ENCODE peak calls at places on chromosomes 5 and 9, in eight cellular contexts. I, D, X, F, L, R, J and Z are unnamed samples.

GRCh38 chr5:136087961-136088871 is 44.4 kb upstream of the SMAD5 start:
- DNase-seq in I (no peak), D (no peak), X (no peak), F (peak), L (peak), R (no peak), J (peak), Z (peak)

GRCh38 chr9:38186372-38187115 is 117.5 kb upstream of the SHB start:
- DNase-seq in I (peak), D (peak), X (no peak), F (peak), L (no peak), R (no peak), J (no peak), Z (peak)

GRCh38 chr5:73816656-73817420 is 190.8 kb downstream of the ARHGEF28 start:
- DNase-seq in I (no peak), D (peak), X (no peak), F (peak), L (peak), R (no peak), J (no peak), Z (peak)

GRCh38 chr5:34577267-34577666 is 78.9 kb upstream of the RAI14 start:
- DNase-seq in I (no peak), D (no peak), X (no peak), F (no peak), L (no peak), R (no peak), J (no peak), Z (no peak)

GRCh38 chr9:80789831-80790230 is 899.5 kb downstream of the TLE1 start:
- DNase-seq in I (no peak), D (peak), X (no peak), F (no peak), L (no peak), R (no peak), J (no peak), Z (no peak)

GRCh38 chr5:36692791-36693763 is 86.7 kb downstream of the SLC1A3 start:
- DNase-seq in I (peak), D (peak), X (no peak), F (peak), L (peak), R (peak), J (peak), Z (peak)

GRCh38 chr9:694499-695154 is 146.9 kb upstream of the DMRT1 start:
- DNase-seq in I (peak), D (peak), X (peak), F (peak), L (peak), R (no peak), J (no peak), Z (peak)

GRCh38 chr5:34622046-34622435 is 34.1 kb upstream of the RAI14 start:
- DNase-seq in I (no peak), D (peak), X (no peak), F (no peak), L (peak), R (no peak), J (no peak), Z (peak)

GRCh38 chr5:368162-369084 is 46.9 kb downstream of the AHRR start:
- DNase-seq in I (no peak), D (peak), X (no peak), F (peak), L (peak), R (peak), J (peak), Z (peak)

GRCh38 chr9:76729116-76729515 is 35.1 kb upstream of the PCA3 start:
- DNase-seq in I (no peak), D (no peak), X (no peak), F (no peak), L (no peak), R (no peak), J (no peak), Z (no peak)

GRCh38 chr9:35112257-35113020 is 3.2 kb downstream of the ATOSB start:
- DNase-seq in I (peak), D (peak), X (no peak), F (peak), L (peak), R (no peak), J (no peak), Z (peak)

GRCh38 chr5:149005077-149005892 is 57.6 kb downstream of the SH3TC2 start:
- DNase-seq in I (peak), D (no peak), X (no peak), F (peak), L (peak), R (no peak), J (no peak), Z (peak)

GRCh38 chr5:149004559-149004958 is 58.3 kb downstream of the SH3TC2 start:
- DNase-seq in I (no peak), D (no peak), X (no peak), F (no peak), L (no peak), R (no peak), J (no peak), Z (no peak)

GRCh38 chr5:149001154-149001553 is 61.7 kb downstream of the SH3TC2 start:
- DNase-seq in I (peak), D (no peak), X (no peak), F (peak), L (no peak), R (no peak), J (no peak), Z (peak)

GRCh38 chr5:149002053-149002452 is 60.8 kb downstream of the SH3TC2 start:
- DNase-seq in I (peak), D (peak), X (peak), F (peak), L (peak), R (no peak), J (no peak), Z (peak)

GRCh38 chr5:149002761-149003689 is 59.8 kb downstream of the SH3TC2 start:
- DNase-seq in I (peak), D (peak), X (no peak), F (peak), L (peak), R (no peak), J (no peak), Z (peak)
- H3K4me3 ChIP-seq in I (peak), D (no peak), X (no peak), F (no peak), L (no peak), R (no peak), J (no peak), Z (no peak)

GRCh38 chr5:11602298-11602697 is 301.9 kb downstream of the CTNND2 start:
- DNase-seq in I (peak), D (no peak), X (no peak), F (no peak), L (no peak), R (no peak), J (no peak), Z (no peak)
- TF ChIP-seq CTCF in I (peak), D (no peak), X (no peak), F (no peak), L (no peak), R (no peak), J (no peak), Z (no peak)

DNA sequence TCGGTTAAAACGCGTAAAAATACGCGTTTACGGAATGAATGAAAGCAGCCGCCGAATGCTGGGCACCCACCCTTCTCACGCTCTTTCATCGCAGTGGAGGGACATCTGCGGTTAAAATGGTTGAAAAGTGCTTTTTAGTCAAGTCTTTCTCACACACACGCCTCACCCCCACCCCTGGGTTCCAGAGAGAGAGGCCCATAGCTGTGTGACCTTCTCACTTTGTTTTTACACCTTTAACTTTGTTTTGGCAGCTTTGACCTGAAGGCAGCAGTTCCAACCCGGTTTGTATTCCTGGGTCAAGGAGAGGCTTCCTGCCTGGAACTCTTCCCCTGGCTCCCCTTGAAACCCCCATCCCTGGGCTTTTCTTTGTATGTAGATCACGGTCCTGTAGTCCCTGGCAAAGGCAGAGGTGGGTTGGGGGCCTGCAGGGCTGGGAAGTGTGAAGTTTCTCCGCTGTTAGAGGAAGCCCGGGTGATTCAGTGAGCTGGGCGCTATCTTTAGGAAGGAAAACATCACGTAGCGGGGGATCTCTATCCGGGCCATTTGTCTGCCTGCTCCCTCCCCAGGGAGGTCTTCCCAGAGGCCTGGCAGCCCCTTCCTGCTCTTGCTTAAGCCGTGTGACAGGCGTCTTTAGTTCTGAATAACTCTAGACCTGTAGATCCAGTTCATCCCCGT is 29.6 kb downstream of the SPRY4 start:
- DNase-seq in I (no peak), D (peak), X (no peak), F (peak), L (peak), R (no peak), J (peak), Z (peak)
- H3K4me3 ChIP-seq in I (no peak), D (no peak), X (no peak), F (no peak), L (no peak), R (no peak), J (no peak), Z (no peak)

DNA sequence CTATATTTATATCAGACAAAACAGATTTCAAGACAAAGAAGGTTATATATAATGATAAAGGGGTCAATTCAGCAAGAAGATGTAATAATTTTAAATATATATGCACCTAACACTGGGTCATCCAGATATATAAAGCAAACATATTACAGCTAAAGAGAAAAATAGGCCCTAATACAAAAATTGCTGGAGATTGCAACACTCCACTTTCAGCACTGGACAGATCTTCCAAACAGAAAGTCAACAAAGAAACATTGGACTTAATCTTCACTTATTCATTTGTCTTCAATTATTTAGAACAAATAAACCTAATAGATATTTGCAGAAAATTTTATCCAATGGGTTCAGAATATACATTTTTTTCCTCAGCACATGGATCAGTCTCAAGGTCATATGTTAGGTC is 45.8 kb downstream of the MEIKIN start:
- DNase-seq in I (no peak), D (no peak), X (no peak), F (peak), L (peak), R (no peak), J (no peak), Z (peak)
- TF ChIP-seq CTCF in I (no peak), D (no peak), X (no peak), F (no peak), L (no peak), R (no peak), J (no peak), Z (no peak)

GRCh38 chr9:135919318-135919717 is 12.0 kb upstream of the CAMSAP1 start:
- DNase-seq in I (no peak), D (no peak), X (no peak), F (no peak), L (no peak), R (no peak), J (no peak), Z (no peak)

GRCh38 chr9:135914921-135915320 is 7.6 kb upstream of the CAMSAP1 start:
- DNase-seq in I (peak), D (peak), X (no peak), F (peak), L (no peak), R (no peak), J (no peak), Z (no peak)

GRCh38 chr9:135920256-135920930 is 13.0 kb upstream of the CAMSAP1 start:
- DNase-seq in I (no peak), D (no peak), X (no peak), F (no peak), L (no peak), R (no peak), J (no peak), Z (no peak)

GRCh38 chr9:135920973-135921585 is 13.7 kb upstream of the CAMSAP1 start:
- DNase-seq in I (no peak), D (no peak), X (no peak), F (no peak), L (no peak), R (no peak), J (no peak), Z (no peak)

DNA sequence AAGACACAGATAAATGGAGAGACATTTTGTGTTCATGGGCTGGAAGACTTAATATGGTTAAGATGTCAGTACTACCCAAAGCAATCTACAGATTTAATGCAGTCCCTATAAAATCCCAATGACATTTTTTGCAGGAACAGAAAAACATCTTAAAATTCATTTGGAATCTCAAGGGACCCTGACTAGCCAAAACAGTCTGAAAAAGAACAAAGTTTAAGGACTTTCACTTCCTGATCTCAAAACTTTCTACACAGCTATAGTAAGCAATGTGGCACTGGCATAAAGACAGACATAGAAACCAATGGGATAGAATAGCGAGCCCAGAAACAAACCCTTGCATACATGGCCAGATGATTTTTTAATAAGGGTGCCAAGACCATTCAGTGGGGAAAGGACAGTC is 9.7 kb upstream of the CAMSAP1 start:
- DNase-seq in I (no peak), D (no peak), X (no peak), F (no peak), L (no peak), R (no peak), J (no peak), Z (no peak)
- H3K4me3 ChIP-seq in I (no peak), D (no peak), X (no peak), F (no peak), L (no peak), R (no peak), J (no peak), Z (no peak)

GRCh38 chr9:133030317-133031129 is at the start of gene GTF3C5:
- DNase-seq in I (peak), D (peak), X (peak), F (peak), L (peak), R (peak), J (peak), Z (peak)
- TF ChIP-seq CTCF in I (no peak), D (no peak), X (no peak), F (no peak), L (no peak), R (no peak), J (no peak), Z (no peak)

DNA sequence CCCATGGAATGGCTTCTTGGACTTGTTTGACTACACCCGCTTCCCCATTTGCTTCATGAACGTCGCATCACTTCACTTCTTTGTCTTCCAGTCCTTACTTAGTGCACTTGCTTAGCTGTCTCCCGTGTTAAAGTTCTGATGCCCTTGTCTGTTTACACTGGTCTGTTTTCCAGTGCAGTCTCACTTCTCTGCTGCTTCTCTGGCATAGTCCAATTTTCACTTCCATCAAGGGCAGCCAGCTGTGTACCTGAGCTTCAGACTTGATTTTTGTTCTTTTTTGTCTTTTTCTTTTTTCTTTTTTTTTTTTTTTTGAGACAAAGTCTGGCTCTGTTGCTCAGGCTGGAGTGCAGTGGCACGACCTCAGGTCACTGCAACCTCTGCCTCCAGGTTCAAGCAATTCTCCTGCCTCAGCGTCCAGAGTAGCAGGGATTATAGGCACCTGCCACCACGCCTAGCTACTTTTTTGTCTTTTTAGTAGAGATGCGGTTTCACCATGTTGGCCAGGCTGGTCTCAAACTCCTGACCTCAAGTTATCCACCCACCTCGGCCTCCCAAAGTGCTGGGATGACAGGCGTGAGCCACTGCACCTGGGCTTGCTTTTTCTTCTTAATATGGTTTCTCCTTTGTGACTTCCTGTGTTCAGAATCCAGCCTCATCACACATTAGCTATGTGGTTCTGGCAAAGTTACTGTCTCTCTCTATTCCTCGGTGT is 75.4 kb downstream of the LRRC70 start:
- DNase-seq in I (no peak), D (no peak), X (no peak), F (no peak), L (no peak), R (no peak), J (no peak), Z (no peak)
- H3K4me3 ChIP-seq in I (no peak), D (no peak), X (no peak), F (no peak), L (no peak), R (no peak), J (no peak), Z (no peak)

GRCh38 chr9:134439368-134439784 is 113.1 kb downstream of the RXRA start:
- DNase-seq in I (no peak), D (no peak), X (no peak), F (no peak), L (no peak), R (no peak), J (no peak), Z (no peak)

GRCh38 chr9:134437417-134438203 is 111.4 kb downstream of the RXRA start:
- DNase-seq in I (no peak), D (no peak), X (no peak), F (no peak), L (no peak), R (no peak), J (no peak), Z (no peak)

GRCh38 chr9:134436926-134437325 is 110.7 kb downstream of the RXRA start:
- DNase-seq in I (no peak), D (no peak), X (no peak), F (no peak), L (no peak), R (no peak), J (no peak), Z (no peak)

GRCh38 chr9:134436356-134436717 is 110.1 kb downstream of the RXRA start:
- DNase-seq in I (no peak), D (no peak), X (no peak), F (no peak), L (no peak), R (no peak), J (no peak), Z (no peak)

GRCh38 chr9:134438204-134438788 is 112.0 kb downstream of the RXRA start:
- DNase-seq in I (no peak), D (no peak), X (no peak), F (no peak), L (no peak), R (peak), J (no peak), Z (no peak)
- TF ChIP-seq CTCF in I (no peak), D (no peak), X (peak), F (no peak), L (no peak), R (peak), J (no peak), Z (no peak)

DNA sequence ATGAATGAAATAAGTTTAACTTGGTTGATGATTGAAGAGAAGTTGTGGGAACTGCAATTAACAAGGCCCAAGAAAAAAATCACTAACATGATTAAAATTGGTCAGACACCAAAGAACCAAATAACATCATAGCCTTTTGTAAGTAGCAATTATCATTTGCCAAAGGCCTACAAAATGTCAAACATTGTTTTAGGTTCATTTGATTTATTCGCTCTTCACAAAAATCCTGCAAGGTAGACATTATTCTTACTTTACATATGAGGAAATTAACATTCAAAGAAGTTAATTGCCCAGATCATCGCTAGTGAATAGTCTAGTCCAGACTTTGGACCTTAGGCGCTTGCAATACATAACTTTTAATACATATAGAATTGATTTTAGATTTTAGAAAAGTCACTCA is 2.6 kb downstream of the POLK start:
- DNase-seq in I (no peak), D (no peak), X (no peak), F (no peak), L (no peak), R (no peak), J (no peak), Z (no peak)
- H3K4me3 ChIP-seq in I (no peak), D (no peak), X (no peak), F (no peak), L (no peak), R (peak), J (no peak), Z (no peak)

DNA sequence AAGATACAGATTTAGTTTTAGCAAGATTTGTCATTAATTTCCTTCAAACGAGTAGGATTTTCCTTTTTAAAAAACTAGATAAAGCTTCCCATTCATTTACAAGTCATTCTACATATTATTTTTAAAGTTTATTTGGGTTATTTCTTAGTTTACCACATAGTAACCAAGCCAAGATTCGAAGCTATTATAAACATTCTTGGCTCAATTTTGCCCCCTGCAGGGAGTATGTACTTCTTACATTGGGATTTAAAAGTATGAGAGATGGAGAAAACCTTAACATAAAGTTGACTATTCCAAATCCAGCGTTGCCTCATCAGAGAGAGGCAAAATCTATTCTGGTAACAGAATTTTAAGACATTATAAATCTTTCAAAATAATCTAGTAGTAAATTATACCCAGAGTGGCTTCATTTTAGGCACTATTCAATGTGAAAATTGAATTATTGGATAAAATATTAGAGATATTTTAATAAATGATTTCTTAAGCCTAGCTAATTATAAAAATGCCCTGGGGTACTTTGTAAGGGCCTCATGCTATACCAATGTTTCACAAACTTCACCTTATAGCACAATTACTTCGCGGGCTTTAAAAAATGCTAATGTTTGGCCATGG is 39.1 kb downstream of the FBN2 start:
- DNase-seq in I (peak), D (peak), X (peak), F (peak), L (peak), R (peak), J (no peak), Z (peak)
- TF ChIP-seq CTCF in I (peak), D (peak), X (peak), F (peak), L (peak), R (peak), J (peak), Z (peak)